ENCODE peak calls at places on chromosome 3, in ten cellular contexts. One of them, this sample, is unnamed.

GRCh38 chr3:124364230-124365022 is 365.8 kb upstream of the UMPS start:
- DNase-seq in caudate nucleus: no peak
- DNase-seq in breast epithelium: no peak
- DNase-seq in stomach: no peak
- DNase-seq in RWPE2: no peak
- DNase-seq in Panc1: no peak
- DNase-seq in SK-N-SH: no peak
- DNase-seq in RWPE1: no peak
- DNase-seq in CD4-positive, alpha-beta T cell: no peak
- DNase-seq in tibial artery: no peak
- DNase-seq in this sample: no peak

GRCh38 chr3:158165730-158166129 is 55.8 kb downstream of the RSRC1 start:
- DNase-seq in caudate nucleus: no peak
- DNase-seq in stomach: no peak
- DNase-seq in tibial artery: no peak
- DNase-seq in RWPE2: no peak
- DNase-seq in RWPE1: no peak
- DNase-seq in CD4-positive, alpha-beta T cell: no peak
- DNase-seq in SK-N-SH: no peak
- DNase-seq in Panc1: no peak
- DNase-seq in breast epithelium: no peak
- DNase-seq in this sample: no peak

GRCh38 chr3:193944161-193944884 is 191.6 kb upstream of the HES1 start:
- DNase-seq in RWPE1: no peak
- DNase-seq in tibial artery: no peak
- DNase-seq in caudate nucleus: no peak
- DNase-seq in CD4-positive, alpha-beta T cell: no peak
- DNase-seq in Panc1: no peak
- DNase-seq in RWPE2: no peak
- DNase-seq in stomach: no peak
- DNase-seq in breast epithelium: no peak
- DNase-seq in SK-N-SH: no peak
- DNase-seq in this sample: no peak

GRCh38 chr3:32106929-32107362 is 526 bp downstream of the GPD1L start:
- DNase-seq in Panc1: no peak
- DNase-seq in RWPE1: peak
- DNase-seq in SK-N-SH: no peak
- DNase-seq in tibial artery: peak
- DNase-seq in caudate nucleus: no peak
- DNase-seq in RWPE2: no peak
- DNase-seq in CD4-positive, alpha-beta T cell: peak
- DNase-seq in stomach: peak
- DNase-seq in breast epithelium: peak
- DNase-seq in this sample: no peak

GRCh38 chr3:38396861-38397260 is 50.3 kb downstream of the XYLB start:
- DNase-seq in tibial artery: no peak
- DNase-seq in stomach: no peak
- DNase-seq in caudate nucleus: no peak
- DNase-seq in SK-N-SH: no peak
- DNase-seq in RWPE2: no peak
- DNase-seq in breast epithelium: no peak
- DNase-seq in CD4-positive, alpha-beta T cell: no peak
- DNase-seq in Panc1: no peak
- DNase-seq in RWPE1: no peak
- DNase-seq in this sample: no peak

GRCh38 chr3:196458063-196458462 is 25.8 kb upstream of the UBXN7 start:
- DNase-seq in stomach: no peak
- DNase-seq in CD4-positive, alpha-beta T cell: no peak
- DNase-seq in tibial artery: no peak
- DNase-seq in breast epithelium: no peak
- DNase-seq in RWPE1: no peak
- DNase-seq in Panc1: no peak
- DNase-seq in SK-N-SH: no peak
- DNase-seq in RWPE2: no peak
- DNase-seq in caudate nucleus: no peak
- DNase-seq in this sample: no peak

GRCh38 chr3:172716476-172716875 is 5.6 kb upstream of the NCEH1 start:
- DNase-seq in tibial artery: peak
- DNase-seq in caudate nucleus: peak
- DNase-seq in RWPE1: no peak
- DNase-seq in CD4-positive, alpha-beta T cell: no peak
- DNase-seq in breast epithelium: no peak
- DNase-seq in stomach: no peak
- DNase-seq in SK-N-SH: no peak
- DNase-seq in RWPE2: no peak
- DNase-seq in Panc1: no peak
- DNase-seq in this sample: no peak

GRCh38 chr3:42698911-42699230 is 3.7 kb downstream of the HHATL start:
- DNase-seq in RWPE1: no peak
- DNase-seq in stomach: peak
- DNase-seq in breast epithelium: peak
- DNase-seq in SK-N-SH: no peak
- DNase-seq in caudate nucleus: no peak
- DNase-seq in CD4-positive, alpha-beta T cell: no peak
- DNase-seq in RWPE2: no peak
- DNase-seq in Panc1: no peak
- DNase-seq in tibial artery: no peak
- DNase-seq in this sample: no peak

GRCh38 chr3:172717493-172718088 is 6.7 kb upstream of the NCEH1 start:
- DNase-seq in CD4-positive, alpha-beta T cell: no peak
- DNase-seq in SK-N-SH: no peak
- DNase-seq in RWPE1: no peak
- DNase-seq in stomach: no peak
- DNase-seq in tibial artery: no peak
- DNase-seq in caudate nucleus: no peak
- DNase-seq in RWPE2: no peak
- DNase-seq in Panc1: no peak
- DNase-seq in breast epithelium: no peak
- DNase-seq in this sample: no peak

GRCh38 chr3:17546500-17546899 is 195.9 kb downstream of the TBC1D5 start:
- DNase-seq in Panc1: no peak
- DNase-seq in tibial artery: no peak
- DNase-seq in caudate nucleus: no peak
- DNase-seq in SK-N-SH: no peak
- DNase-seq in stomach: no peak
- DNase-seq in RWPE2: no peak
- DNase-seq in breast epithelium: no peak
- DNase-seq in CD4-positive, alpha-beta T cell: no peak
- DNase-seq in RWPE1: no peak
- DNase-seq in this sample: no peak

GRCh38 chr3:179688847-179689246 is 36.0 kb downstream of the USP13 start:
- DNase-seq in SK-N-SH: no peak
- DNase-seq in stomach: no peak
- DNase-seq in CD4-positive, alpha-beta T cell: no peak
- DNase-seq in Panc1: no peak
- DNase-seq in breast epithelium: no peak
- DNase-seq in RWPE1: no peak
- DNase-seq in tibial artery: no peak
- DNase-seq in RWPE2: no peak
- DNase-seq in caudate nucleus: no peak
- DNase-seq in this sample: no peak

GRCh38 chr3:13025090-13025489 is 48.1 kb downstream of the IQSEC1 start:
- DNase-seq in RWPE2: no peak
- DNase-seq in tibial artery: peak
- DNase-seq in Panc1: peak
- DNase-seq in caudate nucleus: no peak
- DNase-seq in SK-N-SH: no peak
- DNase-seq in breast epithelium: no peak
- DNase-seq in CD4-positive, alpha-beta T cell: no peak
- DNase-seq in stomach: no peak
- DNase-seq in RWPE1: peak
- DNase-seq in this sample: no peak

GRCh38 chr3:13021934-13022265 is 51.3 kb downstream of the IQSEC1 start:
- DNase-seq in Panc1: no peak
- DNase-seq in SK-N-SH: no peak
- DNase-seq in breast epithelium: no peak
- DNase-seq in stomach: no peak
- DNase-seq in RWPE2: no peak
- DNase-seq in RWPE1: no peak
- DNase-seq in tibial artery: no peak
- DNase-seq in caudate nucleus: no peak
- DNase-seq in CD4-positive, alpha-beta T cell: no peak
- DNase-seq in this sample: no peak

GRCh38 chr3:13022348-13023250 is 50.6 kb downstream of the IQSEC1 start:
- DNase-seq in RWPE2: no peak
- DNase-seq in breast epithelium: no peak
- DNase-seq in Panc1: no peak
- DNase-seq in caudate nucleus: no peak
- DNase-seq in stomach: peak
- DNase-seq in RWPE1: no peak
- DNase-seq in CD4-positive, alpha-beta T cell: no peak
- DNase-seq in tibial artery: peak
- DNase-seq in SK-N-SH: peak
- DNase-seq in this sample: no peak

GRCh38 chr3:13024274-13024863 is 48.9 kb downstream of the IQSEC1 start:
- DNase-seq in breast epithelium: no peak
- DNase-seq in tibial artery: no peak
- DNase-seq in caudate nucleus: no peak
- DNase-seq in SK-N-SH: no peak
- DNase-seq in stomach: no peak
- DNase-seq in RWPE1: no peak
- DNase-seq in CD4-positive, alpha-beta T cell: no peak
- DNase-seq in RWPE2: no peak
- DNase-seq in Panc1: no peak
- DNase-seq in this sample: no peak

GRCh38 chr3:13023251-13024055 is 49.8 kb downstream of the IQSEC1 start:
- DNase-seq in CD4-positive, alpha-beta T cell: no peak
- DNase-seq in caudate nucleus: no peak
- DNase-seq in breast epithelium: no peak
- DNase-seq in SK-N-SH: no peak
- DNase-seq in RWPE2: no peak
- DNase-seq in tibial artery: no peak
- DNase-seq in RWPE1: no peak
- DNase-seq in stomach: no peak
- DNase-seq in Panc1: no peak
- DNase-seq in this sample: no peak
- H3K27ac ChIP-seq in CD4-positive, alpha-beta T cell: no peak
- H3K27ac ChIP-seq in caudate nucleus: no peak
- H3K27ac ChIP-seq in breast epithelium: peak
- H3K27ac ChIP-seq in SK-N-SH: peak
- H3K27ac ChIP-seq in RWPE2: no peak
- H3K27ac ChIP-seq in tibial artery: peak
- H3K27ac ChIP-seq in RWPE1: no peak
- H3K27ac ChIP-seq in stomach: no peak
- H3K27ac ChIP-seq in Panc1: no peak
- H3K27ac ChIP-seq in this sample: no peak

DNA sequence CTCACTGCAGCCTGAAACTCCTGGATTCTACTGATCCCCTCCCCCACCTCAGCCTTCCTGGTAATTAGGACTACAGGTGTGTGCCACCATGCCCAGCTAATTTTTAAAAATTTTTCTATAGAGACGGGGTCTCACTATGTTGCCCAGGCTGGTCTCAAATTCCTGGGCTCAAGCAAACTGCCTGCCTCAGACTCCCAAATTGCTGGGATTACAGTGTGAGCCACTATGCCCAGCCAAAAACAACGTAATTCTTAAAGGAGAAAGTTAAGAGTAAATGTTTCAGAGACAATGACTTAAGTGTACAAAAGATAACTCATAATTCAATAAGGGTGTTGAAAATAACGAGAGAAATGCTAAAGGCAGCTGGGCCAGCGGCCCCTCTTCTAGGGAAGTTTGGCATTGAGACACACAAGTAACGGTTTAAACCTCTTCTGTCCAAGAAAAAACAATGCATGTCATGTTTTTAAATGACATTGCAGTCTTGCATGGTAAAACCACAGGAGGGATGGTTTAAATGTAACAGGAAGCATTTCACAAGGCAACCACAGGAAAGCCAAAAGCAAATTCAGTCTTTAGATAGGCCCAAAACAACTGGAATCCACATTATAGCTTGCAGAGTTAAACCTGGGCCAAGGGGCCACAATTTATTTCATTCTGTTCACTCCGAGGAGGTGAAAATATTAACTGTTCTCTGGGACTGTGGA is 5.1 kb downstream of the PROK2 start:
- DNase-seq in breast epithelium: no peak
- DNase-seq in CD4-positive, alpha-beta T cell: no peak
- DNase-seq in Panc1: no peak
- DNase-seq in caudate nucleus: no peak
- DNase-seq in stomach: no peak
- DNase-seq in SK-N-SH: no peak
- DNase-seq in tibial artery: no peak
- DNase-seq in RWPE2: no peak
- DNase-seq in RWPE1: no peak
- DNase-seq in this sample: no peak
- H3K27ac ChIP-seq in breast epithelium: no peak
- H3K27ac ChIP-seq in CD4-positive, alpha-beta T cell: no peak
- H3K27ac ChIP-seq in Panc1: no peak
- H3K27ac ChIP-seq in caudate nucleus: no peak
- H3K27ac ChIP-seq in stomach: no peak
- H3K27ac ChIP-seq in SK-N-SH: no peak
- H3K27ac ChIP-seq in tibial artery: no peak
- H3K27ac ChIP-seq in RWPE2: no peak
- H3K27ac ChIP-seq in RWPE1: no peak
- H3K27ac ChIP-seq in this sample: no peak

DNA sequence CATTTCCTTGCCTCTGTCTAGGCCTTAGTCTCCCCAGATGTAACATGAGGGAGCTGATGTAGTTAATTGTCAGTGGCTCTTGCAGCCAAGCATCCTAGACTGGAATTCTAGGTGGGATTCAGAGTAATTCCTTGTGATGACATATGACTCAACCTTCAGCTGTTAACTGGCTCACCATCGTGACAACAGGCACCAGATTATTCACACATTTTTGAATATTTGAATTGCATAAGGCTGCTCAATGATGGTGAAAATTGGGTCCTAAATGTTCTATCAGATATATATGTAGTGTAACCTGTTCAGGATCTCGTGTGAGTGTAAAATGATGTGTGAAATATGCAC is 405.1 kb downstream of the LPP start:
- DNase-seq in Panc1: no peak
- DNase-seq in SK-N-SH: no peak
- DNase-seq in RWPE2: no peak
- DNase-seq in caudate nucleus: no peak
- DNase-seq in breast epithelium: no peak
- DNase-seq in RWPE1: no peak
- DNase-seq in tibial artery: no peak
- DNase-seq in CD4-positive, alpha-beta T cell: no peak
- DNase-seq in stomach: no peak
- DNase-seq in this sample: no peak
- H3K27ac ChIP-seq in Panc1: no peak
- H3K27ac ChIP-seq in SK-N-SH: peak
- H3K27ac ChIP-seq in RWPE2: no peak
- H3K27ac ChIP-seq in caudate nucleus: no peak
- H3K27ac ChIP-seq in breast epithelium: no peak
- H3K27ac ChIP-seq in RWPE1: no peak
- H3K27ac ChIP-seq in tibial artery: peak
- H3K27ac ChIP-seq in CD4-positive, alpha-beta T cell: no peak
- H3K27ac ChIP-seq in stomach: no peak
- H3K27ac ChIP-seq in this sample: no peak

DNA sequence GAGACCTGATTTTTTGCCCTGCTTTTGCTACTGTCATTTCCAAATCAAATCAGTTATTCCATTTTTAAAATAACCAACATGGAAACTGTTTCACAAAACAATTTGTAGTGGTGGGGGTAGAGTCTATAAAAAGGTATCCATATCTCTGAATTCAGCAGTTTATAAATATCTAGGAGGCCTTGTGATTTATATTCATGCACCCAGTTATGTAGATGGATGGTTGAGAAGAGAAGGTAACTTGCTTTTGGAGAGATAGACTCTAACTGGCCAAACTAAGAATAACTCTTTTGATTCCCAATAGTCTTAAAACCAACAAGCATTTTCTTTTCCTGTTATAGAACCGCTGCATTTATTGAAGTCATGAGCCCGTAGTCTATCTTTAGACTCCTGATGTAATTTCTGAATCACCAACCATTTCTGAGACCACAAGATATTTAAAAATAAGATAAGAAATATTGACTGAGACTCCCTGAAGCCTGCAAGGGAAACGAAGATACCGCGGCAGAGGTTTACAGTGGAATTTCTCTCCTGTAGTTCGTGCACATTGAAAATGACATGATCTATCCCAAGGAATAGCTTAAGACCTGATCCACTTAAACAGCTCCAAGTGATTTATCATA is 68.4 kb downstream of the SAMMSON start:
- DNase-seq in tibial artery: no peak
- DNase-seq in RWPE1: no peak
- DNase-seq in CD4-positive, alpha-beta T cell: no peak
- DNase-seq in SK-N-SH: no peak
- DNase-seq in stomach: no peak
- DNase-seq in breast epithelium: no peak
- DNase-seq in RWPE2: no peak
- DNase-seq in caudate nucleus: no peak
- DNase-seq in Panc1: no peak
- DNase-seq in this sample: no peak
- H3K27ac ChIP-seq in tibial artery: peak
- H3K27ac ChIP-seq in RWPE1: no peak
- H3K27ac ChIP-seq in CD4-positive, alpha-beta T cell: no peak
- H3K27ac ChIP-seq in SK-N-SH: no peak
- H3K27ac ChIP-seq in stomach: no peak
- H3K27ac ChIP-seq in breast epithelium: no peak
- H3K27ac ChIP-seq in RWPE2: no peak
- H3K27ac ChIP-seq in caudate nucleus: peak
- H3K27ac ChIP-seq in Panc1: no peak
- H3K27ac ChIP-seq in this sample: no peak